ENCODE peak calls at places on chromosomes 13 and 19, in eight cellular contexts. Z, Q, F, S, R, U, O and Y are unnamed samples.

GRCh38 chr13:107348471-107348870 is 780.5 kb upstream of the ARGLU1 start:
- DNase-seq in Z (no peak), Q (no peak), U (no peak), S (no peak), R (no peak), O (no peak), F (no peak), Y (no peak)

GRCh38 chr13:107669356-107669755 is 546.0 kb downstream of the LIG4 start:
- DNase-seq in R (no peak), Q (no peak), S (no peak), O (peak; percentile 47), Z (no peak), U (no peak), F (no peak), Y (no peak)

GRCh38 chr19:42204684-42205083 is 12.8 kb downstream of the DEDD2 start:
- DNase-seq in F (no peak), R (no peak), Z (no peak), O (no peak), Q (no peak), U (no peak), S (no peak), Y (no peak)

GRCh38 chr13:105573134-105573533 is 962.3 kb downstream of the EFNB2 start:
- DNase-seq in Z (no peak), S (no peak), U (no peak), Q (no peak), O (no peak), F (no peak), R (no peak), Y (no peak)

GRCh38 chr13:114106526-114106925 is 25.9 kb downstream of the RASA3 start:
- DNase-seq in S (no peak), Z (no peak), R (no peak), O (no peak), F (no peak), U (no peak), Q (no peak), Y (no peak)

GRCh38 chr19:10467104-10467706 is 36.0 kb downstream of the KEAP1 start:
- DNase-seq in F (no peak), U (no peak), R (no peak), O (no peak), S (no peak), Z (no peak), Q (no peak), Y (no peak)

GRCh38 chr13:45838171-45838745 is 13.3 kb downstream of the SIAH3 start:
- DNase-seq in S (no peak), Z (no peak), Q (no peak), F (no peak), O (no peak), R (no peak), U (no peak), Y (no peak)

GRCh38 chr19:37654833-37655688 is at the start of gene ZFP30:
- DNase-seq in F (peak; percentile 88), R (peak; percentile 50), Q (peak; percentile 85), U (no peak), O (peak; percentile 17), Z (peak; percentile 92), S (peak; percentile 91), Y (peak; percentile 58)

GRCh38 chr13:101512650-101513049 is 60.2 kb downstream of the ITGBL1 start:
- DNase-seq in R (no peak), Z (no peak), F (no peak), Q (no peak), U (no peak), S (no peak), O (no peak), Y (no peak)

GRCh38 chr19:47032171-47032811 is 12.7 kb downstream of the NPAS1 start:
- DNase-seq in Z (peak; percentile 64), Q (peak; percentile 48), O (no peak), U (peak; percentile 90), S (peak; percentile 67), R (peak; percentile 53), F (peak; percentile 68), Y (peak; percentile 51)

GRCh38 chr19:3821857-3822364 is 35.7 kb upstream of the MATK start:
- DNase-seq in R (peak; percentile 89), U (peak; percentile 14), Q (peak; percentile 34), F (peak; percentile 93), S (peak; percentile 82), O (no peak), Z (peak; percentile 87), Y (peak; percentile 88)

GRCh38 chr19:58261968-58262921 is 16.5 kb upstream of the ZNF8 start:
- DNase-seq in R (no peak), O (no peak), Q (no peak), S (no peak), F (no peak), Z (no peak), U (peak; percentile 35), Y (no peak)

GRCh38 chr13:55516610-55517009 is 1624.1 kb upstream of the PRR20A start:
- DNase-seq in U (no peak), R (no peak), Z (no peak), F (no peak), Q (no peak), S (no peak), O (no peak), Y (no peak)

GRCh38 chr13:45200701-45201230 is at the start of gene KCTD4:
- DNase-seq in F (no peak), R (no peak), U (no peak), Z (no peak), O (no peak), Q (no peak), S (no peak), Y (no peak)

GRCh38 chr19:54938906-54939305 is 8.4 kb downstream of the NLRP7 start:
- DNase-seq in R (no peak), Q (no peak), Z (no peak), O (no peak), U (no peak), S (no peak), F (no peak), Y (no peak)

GRCh38 chr19:30895946-30896345 is 453.3 kb downstream of the TSHZ3 start:
- DNase-seq in O (no peak), Q (no peak), Z (no peak), F (no peak), U (no peak), S (no peak), R (no peak), Y (no peak)

GRCh38 chr13:92414851-92415250 is 811.8 kb upstream of the GPC6 start:
- DNase-seq in R (no peak), U (no peak), F (no peak), Q (no peak), S (no peak), Z (no peak), O (no peak), Y (no peak)

GRCh38 chr13:65336106-65336603 is 1894.0 kb downstream of the PCDH9 start:
- DNase-seq in U (no peak), O (no peak), F (no peak), Q (no peak), R (no peak), Z (no peak), S (no peak), Y (no peak)